ENCODE peak calls at places on chromosomes 3 and 15, in six cellular contexts. M, A, N, Q, Y and W are unnamed samples.

GRCh38 chr3:11718582-11719405 is 75.1 kb upstream of the VGLL4 start:
- DNase-seq in M (peak), A (no peak), N (peak), Q (peak), Y (no peak), W (peak)

GRCh38 chr3:34260266-34260990 is 462.0 kb downstream of the PDCD6IP start:
- DNase-seq in M (peak), A (peak), N (peak), Q (peak), Y (peak), W (peak)

GRCh38 chr3:123635717-123636116 is 50.9 kb upstream of the HACD2 start:
- DNase-seq in M (no peak), A (no peak), N (no peak), Q (no peak), Y (no peak), W (no peak)

GRCh38 chr3:188385295-188385694 is 231.3 kb downstream of the LPP start:
- DNase-seq in M (no peak), A (no peak), N (peak), Q (no peak), Y (no peak), W (peak)

GRCh38 chr3:195876297-195877031 is 31.9 kb downstream of the TNK2 start:
- DNase-seq in M (peak), A (no peak), N (peak), Q (no peak), Y (no peak), W (no peak)

GRCh38 chr3:21526461-21526860 is 224.5 kb downstream of the ZNF385D start:
- DNase-seq in M (no peak), A (no peak), N (no peak), Q (no peak), Y (no peak), W (no peak)

GRCh38 chr15:63369296-63369695 is 12.3 kb downstream of the CA12 start:
- DNase-seq in M (no peak), A (no peak), N (peak), Q (no peak), Y (no peak), W (no peak)

GRCh38 chr3:149971403-149972075 is 844 bp upstream of the PFN2 start:
- DNase-seq in M (peak), A (no peak), N (peak), Q (no peak), Y (no peak), W (peak)

GRCh38 chr3:41404601-41405000 is 205.3 kb downstream of the CTNNB1 start:
- DNase-seq in M (no peak), A (no peak), N (peak), Q (no peak), Y (no peak), W (no peak)

GRCh38 chr3:65846936-65847335 is 191.8 kb downstream of the MAGI1 start:
- DNase-seq in M (no peak), A (no peak), N (no peak), Q (no peak), Y (no peak), W (no peak)

GRCh38 chr3:64998317-64998716 is 310.5 kb upstream of the ADAMTS9 start:
- DNase-seq in M (no peak), A (no peak), N (peak), Q (no peak), Y (no peak), W (no peak)

GRCh38 chr15:87564666-87565065 is 691.9 kb downstream of the NTRK3 start:
- DNase-seq in M (no peak), A (no peak), N (no peak), Q (no peak), Y (no peak), W (no peak)

GRCh38 chr3:187958432-187959003 is 195.4 kb upstream of the LPP start:
- DNase-seq in M (no peak), A (no peak), N (no peak), Q (no peak), Y (no peak), W (no peak)

GRCh38 chr3:62312201-62312600 is 61.1 kb downstream of the FEZF2 start:
- DNase-seq in M (no peak), A (no peak), N (no peak), Q (no peak), Y (no peak), W (no peak)

GRCh38 chr3:98777286-98777685 is 14.1 kb downstream of the ST3GAL6 start:
- DNase-seq in M (no peak), A (no peak), N (no peak), Q (no peak), Y (no peak), W (peak)

GRCh38 chr3:51384730-51385473 is at the start of gene MANF:
- DNase-seq in M (peak), A (peak), N (peak), Q (peak), Y (peak), W (peak)

GRCh38 chr3:51382076-51382745 is 2.9 kb upstream of the MANF start:
- DNase-seq in M (no peak), A (no peak), N (no peak), Q (no peak), Y (no peak), W (no peak)

GRCh38 chr3:51384145-51384729 is 854 bp upstream of the MANF start:
- DNase-seq in M (no peak), A (no peak), N (no peak), Q (peak), Y (no peak), W (peak)

GRCh38 chr3:51381333-51381705 is 3.8 kb upstream of the MANF start:
- DNase-seq in M (no peak), A (no peak), N (no peak), Q (no peak), Y (no peak), W (no peak)

DNA sequence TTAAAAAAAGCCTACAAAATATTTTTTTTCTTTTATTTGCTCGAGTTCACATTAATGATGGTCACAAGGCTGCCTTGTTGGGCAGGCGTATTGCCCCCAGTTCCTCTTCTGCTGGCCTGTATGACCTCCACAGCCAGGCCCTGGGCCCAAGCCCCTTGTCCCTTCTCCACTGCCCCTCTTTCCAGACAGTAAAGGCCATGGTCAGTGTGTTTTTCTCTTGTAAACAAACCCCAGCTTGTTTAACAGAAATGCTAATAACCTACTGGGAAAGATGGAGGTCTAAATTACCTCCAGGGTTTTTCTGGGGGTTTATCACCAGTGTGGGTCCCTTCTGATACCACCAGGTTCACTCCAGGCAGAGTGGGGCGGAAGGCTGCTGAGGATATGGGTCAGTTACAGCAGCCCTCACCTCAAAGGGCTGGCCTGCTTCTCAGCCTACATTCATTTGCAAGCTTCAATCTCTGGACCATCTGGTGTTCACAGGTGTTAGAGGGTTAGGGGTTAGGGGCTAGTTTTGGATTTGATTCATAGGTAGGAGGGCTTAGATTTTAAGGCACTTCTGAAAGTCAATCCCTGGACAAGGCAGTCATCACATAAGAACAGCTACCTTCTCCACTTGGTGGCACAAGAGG is 2.0 kb upstream of the MANF start:
- DNase-seq in M (no peak), A (no peak), N (no peak), Q (no peak), Y (no peak), W (no peak)
- H3K4me3 ChIP-seq in M (no peak), A (no peak), N (no peak), Q (no peak), Y (peak), W (no peak)

DNA sequence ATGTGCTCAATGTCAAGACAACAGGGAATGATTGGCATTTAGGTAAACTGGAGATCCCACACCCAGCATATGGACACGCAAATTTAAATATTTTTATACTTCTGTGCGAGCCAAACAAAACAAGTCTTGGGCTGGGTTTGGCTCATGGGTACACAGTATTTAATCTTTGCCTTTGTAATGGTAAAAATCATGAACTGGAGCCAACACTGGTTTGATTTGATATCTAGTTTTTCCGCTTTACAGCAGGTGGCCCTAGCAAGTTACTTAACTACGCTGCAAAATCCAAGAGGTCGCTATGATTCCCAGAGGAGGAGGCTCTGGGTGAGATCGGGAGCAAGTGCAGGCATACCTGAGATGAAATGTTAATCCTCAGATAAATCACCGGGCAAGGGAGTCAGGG is 207.9 kb upstream of the SATB1 start:
- DNase-seq in M (no peak), A (no peak), N (no peak), Q (no peak), Y (no peak), W (no peak)
- TF ChIP-seq CTCF in M (no peak), A (no peak), N (no peak), Q (no peak), Y (no peak), W (no peak)

GRCh38 chr3:159978353-159978752 is 10.3 kb upstream of the IL12A start:
- DNase-seq in M (no peak), A (no peak), N (no peak), Q (no peak), Y (no peak), W (no peak)

GRCh38 chr3:159982442-159982841 is 6.2 kb upstream of the IL12A start:
- DNase-seq in M (no peak), A (no peak), N (no peak), Q (no peak), Y (no peak), W (no peak)

GRCh38 chr3:159977295-159977694 is 11.3 kb upstream of the IL12A start:
- DNase-seq in M (no peak), A (no peak), N (no peak), Q (no peak), Y (no peak), W (no peak)

DNA sequence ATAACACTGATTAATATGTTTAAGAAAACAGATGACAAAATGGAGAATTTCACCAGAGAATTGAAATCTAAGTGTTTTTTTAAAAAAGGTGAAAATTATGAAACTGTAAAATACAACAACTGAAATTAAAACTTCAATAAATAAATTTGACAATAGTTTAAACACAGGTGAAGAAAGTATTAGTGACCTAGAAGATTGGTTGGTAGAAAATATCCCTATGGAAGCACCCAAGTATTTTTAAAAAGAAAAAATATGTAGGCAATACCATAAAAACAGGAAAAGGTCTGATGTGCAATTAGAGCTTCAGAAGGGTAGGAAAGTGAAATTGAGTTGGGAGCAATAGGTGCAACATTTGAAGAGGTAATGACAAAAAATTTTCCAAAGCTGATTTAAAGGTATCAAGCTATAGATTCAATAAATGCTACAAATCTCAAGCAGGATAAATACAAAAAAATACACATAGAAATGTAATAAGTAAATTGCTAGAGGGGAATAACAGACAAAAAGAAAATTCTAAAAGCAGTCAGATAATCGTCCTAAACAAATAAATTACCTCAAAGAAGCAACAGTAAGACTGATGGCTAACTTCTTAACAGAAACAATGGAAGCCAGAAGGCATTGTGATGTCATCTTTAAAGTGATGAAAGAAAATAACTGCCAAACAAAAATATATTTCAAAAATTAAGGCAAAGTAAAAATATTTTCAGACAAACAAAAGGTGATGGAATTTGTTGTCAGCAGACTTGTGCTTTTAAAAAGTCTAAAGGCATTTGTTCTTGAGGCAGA is 9.5 kb upstream of the IL12A start:
- DNase-seq in M (no peak), A (no peak), N (no peak), Q (no peak), Y (no peak), W (no peak)
- H3K4me3 ChIP-seq in M (no peak), A (no peak), N (no peak), Q (no peak), Y (no peak), W (no peak)

GRCh38 chr3:113277886-113278598 is 66.7 kb downstream of the BOC start:
- DNase-seq in M (no peak), A (no peak), N (peak), Q (no peak), Y (no peak), W (no peak)
- TF ChIP-seq CTCF in M (no peak), A (no peak), N (peak), Q (no peak), Y (no peak), W (no peak)

GRCh38 chr3:172102883-172103310 is 63.5 kb downstream of the FNDC3B start:
- DNase-seq in M (no peak), A (no peak), N (peak), Q (no peak), Y (no peak), W (no peak)
- H3K4me3 ChIP-seq in M (no peak), A (no peak), N (no peak), Q (no peak), Y (no peak), W (no peak)

GRCh38 chr3:141230293-141230692 is 1.3 kb upstream of the PXYLP1 start:
- DNase-seq in M (no peak), A (no peak), N (no peak), Q (no peak), Y (no peak), W (no peak)

GRCh38 chr3:141231101-141231922 is at the start of gene PXYLP1:
- DNase-seq in M (peak), A (peak), N (peak), Q (peak), Y (peak), W (peak)

GRCh38 chr3:141233457-141234161 is 2.0 kb downstream of the PXYLP1 start:
- DNase-seq in M (peak), A (no peak), N (no peak), Q (peak), Y (no peak), W (no peak)

GRCh38 chr3:141234283-141234682 is 2.7 kb downstream of the PXYLP1 start:
- DNase-seq in M (no peak), A (no peak), N (no peak), Q (no peak), Y (no peak), W (no peak)

DNA sequence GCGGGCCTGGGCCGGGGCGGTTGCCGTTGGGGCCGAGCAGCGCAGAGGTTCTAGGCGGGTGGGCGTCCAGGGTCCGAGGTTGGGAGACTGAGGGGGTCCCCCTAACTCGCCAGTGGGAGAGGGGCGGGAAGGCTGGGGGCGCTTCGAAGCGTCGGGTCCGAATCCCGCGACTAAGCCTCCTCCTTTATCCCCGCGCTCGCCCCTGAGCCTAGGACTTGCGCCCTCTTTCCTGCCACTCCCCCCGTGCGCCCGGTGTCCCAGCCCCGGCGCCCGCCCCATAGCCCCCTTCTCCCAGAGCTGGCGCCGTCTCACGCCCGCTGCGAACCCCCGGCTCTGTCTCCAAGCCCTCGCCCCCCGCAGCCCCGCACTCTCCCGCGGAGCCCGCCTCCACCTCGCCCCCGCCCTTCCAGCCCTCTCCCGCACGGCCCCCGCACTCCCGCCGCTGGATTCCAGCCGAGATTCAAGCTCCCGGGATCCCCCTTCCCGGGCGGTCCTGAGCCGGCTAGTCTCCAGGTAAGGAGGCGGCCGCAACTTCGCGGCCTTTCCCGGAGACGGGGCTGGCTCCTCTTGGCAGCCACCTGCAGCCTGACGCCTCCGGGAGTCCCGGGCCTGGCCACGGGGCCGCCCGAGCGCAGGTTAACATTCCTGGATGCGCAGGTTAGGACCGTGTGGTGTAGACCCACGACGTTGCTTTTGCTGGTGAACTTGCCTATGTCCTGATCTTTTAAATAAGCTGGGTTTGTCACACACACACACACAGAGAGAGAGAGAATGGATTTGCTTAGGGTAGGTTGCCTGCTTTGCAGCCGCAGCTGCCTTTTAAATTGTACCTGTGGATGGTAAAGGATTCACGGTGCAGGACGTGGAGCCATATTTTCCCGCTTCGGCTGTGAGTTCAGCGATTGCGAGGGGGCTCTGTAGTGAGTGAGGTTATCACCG is 567 bp downstream of the PXYLP1 start:
- DNase-seq in M (no peak), A (no peak), N (peak), Q (peak), Y (no peak), W (peak)
- TF ChIP-seq CTCF in M (no peak), A (no peak), N (no peak), Q (no peak), Y (no peak), W (no peak)